ENCODE peak calls at places on chromosomes 13 and 19, in six cellular contexts. G is tibial nerve, E is AG04449, K is T-helper 2 cell, C is cardiac fibroblast, V is choroid plexus epithelial cell. P is an unnamed sample.

GRCh38 chr19:6239871-6240676 is 39.7 kb downstream of the MLLT1 start:
- DNase-seq in V (no peak), K (no peak), G (no peak), C (no peak), E (no peak), P (no peak)

GRCh38 chr13:95643471-95643813 is 1.1 kb downstream of the DZIP1 start:
- DNase-seq in C (peak), V (peak), G (no peak), E (no peak), K (no peak), P (no peak)

GRCh38 chr19:43781630-43782310 is 997 bp upstream of the KCNN4 start:
- DNase-seq in V (no peak), K (no peak), C (no peak), G (no peak), E (no peak), P (no peak)

GRCh38 chr13:110552767-110553166 is 8.8 kb downstream of the RAB20 start:
- DNase-seq in G (no peak), C (no peak), V (no peak), E (no peak), K (no peak), P (no peak)

GRCh38 chr13:78192721-78193120 is 274.1 kb upstream of the EDNRB start:
- DNase-seq in C (peak), K (no peak), G (no peak), E (peak), V (peak), P (no peak)

GRCh38 chr13:73171926-73172325 is 113.1 kb downstream of the KLF5 start:
- DNase-seq in G (no peak), E (no peak), K (no peak), V (peak), C (peak), P (no peak)

GRCh38 chr13:102400619-102401125 is 1.2 kb downstream of the FGF14 start:
- DNase-seq in G (no peak), C (no peak), V (peak), E (no peak), K (no peak), P (no peak)

GRCh38 chr19:27745978-27746542 is 1466.9 kb downstream of the UQCRFS1 start:
- DNase-seq in E (no peak), C (no peak), V (no peak), K (no peak), G (no peak), P (no peak)

GRCh38 chr19:30071871-30072270 is 129.8 kb downstream of the URI1 start:
- DNase-seq in G (peak), E (no peak), K (no peak), V (no peak), C (no peak), P (no peak)

GRCh38 chr13:58488251-58488650 is 856.7 kb downstream of the PCDH17 start:
- DNase-seq in G (no peak), K (no peak), E (no peak), C (no peak), V (no peak), P (no peak)

GRCh38 chr19:49677232-49677881 is at the start of gene PRMT1:
- DNase-seq in V (peak), K (peak), G (no peak), C (no peak), E (no peak), P (no peak)

GRCh38 chr13:106752584-106753202 is 184.8 kb upstream of the ARGLU1 start:
- DNase-seq in C (no peak), E (no peak), G (no peak), K (no peak), V (no peak), P (no peak)

GRCh38 chr13:24161010-24161775 is 673 bp downstream of the SPATA13 start:
- DNase-seq in V (no peak), K (peak), C (no peak), G (no peak), E (no peak), P (no peak)

GRCh38 chr19:9644472-9644871 is 23.4 kb upstream of the ZNF561 start:
- DNase-seq in K (no peak), E (no peak), C (no peak), G (no peak), V (no peak), P (no peak)

GRCh38 chr19:1466461-1467227 is 12.4 kb downstream of the C19orf25 start:
- DNase-seq in G (no peak), V (no peak), C (no peak), E (no peak), K (no peak), P (no peak)

GRCh38 chr13:106570354-106570822 is 2.5 kb upstream of the ARGLU1 start:
- DNase-seq in K (peak), E (no peak), V (peak), C (peak), G (peak), P (no peak)

P was measured in AG09309.